ENCODE peak calls at places on chromosomes 1 and 21, in five cellular contexts. One of them, this sample, is unnamed.

GRCh38 chr1:30372792-30373433 is 350.5 kb downstream of the MATN1 start:
- DNase-seq in activated CD4-positive, alpha-beta T cell treated with anti-CD3 and anti-CD28 coated beads, Interleukin-2, amount 10 ng/mL, durations not matched to agents 7 days and 5 days: no peak
- DNase-seq in HCEC 1CT: no peak
- DNase-seq in D721Med: no peak
- DNase-seq in foreskin fibroblast: no peak
- DNase-seq in this sample: no peak

GRCh38 chr1:54806931-54807611 is 5.9 kb upstream of the TTC22 start:
- DNase-seq in foreskin fibroblast: no peak
- DNase-seq in activated CD4-positive, alpha-beta T cell treated with anti-CD3 and anti-CD28 coated beads, Interleukin-2, amount 10 ng/mL, durations not matched to agents 7 days and 5 days: peak
- DNase-seq in D721Med: no peak
- DNase-seq in HCEC 1CT: peak
- DNase-seq in this sample: no peak

GRCh38 chr1:154446292-154446691 is 41.1 kb downstream of the IL6R start:
- DNase-seq in foreskin fibroblast: peak
- DNase-seq in D721Med: no peak
- DNase-seq in activated CD4-positive, alpha-beta T cell treated with anti-CD3 and anti-CD28 coated beads, Interleukin-2, amount 10 ng/mL, durations not matched to agents 7 days and 5 days: no peak
- DNase-seq in HCEC 1CT: peak
- DNase-seq in this sample: no peak

GRCh38 chr21:25967566-25968438 is 202.8 kb downstream of the APP start:
- DNase-seq in foreskin fibroblast: no peak
- DNase-seq in activated CD4-positive, alpha-beta T cell treated with anti-CD3 and anti-CD28 coated beads, Interleukin-2, amount 10 ng/mL, durations not matched to agents 7 days and 5 days: no peak
- DNase-seq in D721Med: no peak
- DNase-seq in HCEC 1CT: no peak
- DNase-seq in this sample: peak

GRCh38 chr1:236853916-236854601 is 59.0 kb downstream of the MTR start:
- DNase-seq in activated CD4-positive, alpha-beta T cell treated with anti-CD3 and anti-CD28 coated beads, Interleukin-2, amount 10 ng/mL, durations not matched to agents 7 days and 5 days: no peak
- DNase-seq in foreskin fibroblast: peak
- DNase-seq in HCEC 1CT: peak
- DNase-seq in D721Med: no peak
- DNase-seq in this sample: no peak

GRCh38 chr1:201022824-201023516 is 544 bp downstream of the KIF21B start:
- DNase-seq in D721Med: no peak
- DNase-seq in foreskin fibroblast: no peak
- DNase-seq in HCEC 1CT: no peak
- DNase-seq in activated CD4-positive, alpha-beta T cell treated with anti-CD3 and anti-CD28 coated beads, Interleukin-2, amount 10 ng/mL, durations not matched to agents 7 days and 5 days: peak
- DNase-seq in this sample: peak

GRCh38 chr1:230090194-230090711 is 23.2 kb downstream of the GALNT2 start:
- DNase-seq in foreskin fibroblast: peak
- DNase-seq in D721Med: no peak
- DNase-seq in HCEC 1CT: peak
- DNase-seq in activated CD4-positive, alpha-beta T cell treated with anti-CD3 and anti-CD28 coated beads, Interleukin-2, amount 10 ng/mL, durations not matched to agents 7 days and 5 days: no peak
- DNase-seq in this sample: no peak

GRCh38 chr1:42817976-42818375 is 779 bp upstream of the SVBP start:
- DNase-seq in D721Med: no peak
- DNase-seq in foreskin fibroblast: no peak
- DNase-seq in activated CD4-positive, alpha-beta T cell treated with anti-CD3 and anti-CD28 coated beads, Interleukin-2, amount 10 ng/mL, durations not matched to agents 7 days and 5 days: no peak
- DNase-seq in HCEC 1CT: no peak
- DNase-seq in this sample: no peak

GRCh38 chr1:13651279-13651678 is 48.7 kb upstream of the PRDM2 start:
- DNase-seq in activated CD4-positive, alpha-beta T cell treated with anti-CD3 and anti-CD28 coated beads, Interleukin-2, amount 10 ng/mL, durations not matched to agents 7 days and 5 days: no peak
- DNase-seq in foreskin fibroblast: peak
- DNase-seq in D721Med: no peak
- DNase-seq in HCEC 1CT: peak
- DNase-seq in this sample: no peak

GRCh38 chr1:37828410-37829074 is 20.5 kb upstream of the YRDC start:
- DNase-seq in foreskin fibroblast: no peak
- DNase-seq in HCEC 1CT: no peak
- DNase-seq in D721Med: no peak
- DNase-seq in activated CD4-positive, alpha-beta T cell treated with anti-CD3 and anti-CD28 coated beads, Interleukin-2, amount 10 ng/mL, durations not matched to agents 7 days and 5 days: no peak
- DNase-seq in this sample: no peak

GRCh38 chr1:29569971-29570634 is 333.8 kb downstream of the PTPRU start:
- DNase-seq in HCEC 1CT: no peak
- DNase-seq in activated CD4-positive, alpha-beta T cell treated with anti-CD3 and anti-CD28 coated beads, Interleukin-2, amount 10 ng/mL, durations not matched to agents 7 days and 5 days: no peak
- DNase-seq in D721Med: no peak
- DNase-seq in foreskin fibroblast: peak
- DNase-seq in this sample: no peak

GRCh38 chr1:23930861-23931471 is 17.8 kb upstream of the CNR2 start:
- DNase-seq in activated CD4-positive, alpha-beta T cell treated with anti-CD3 and anti-CD28 coated beads, Interleukin-2, amount 10 ng/mL, durations not matched to agents 7 days and 5 days: no peak
- DNase-seq in D721Med: no peak
- DNase-seq in foreskin fibroblast: peak
- DNase-seq in HCEC 1CT: peak
- DNase-seq in this sample: no peak

GRCh38 chr1:184945034-184945433 is 29.3 kb downstream of the NIBAN1 start:
- DNase-seq in HCEC 1CT: no peak
- DNase-seq in activated CD4-positive, alpha-beta T cell treated with anti-CD3 and anti-CD28 coated beads, Interleukin-2, amount 10 ng/mL, durations not matched to agents 7 days and 5 days: no peak
- DNase-seq in foreskin fibroblast: no peak
- DNase-seq in D721Med: no peak
- DNase-seq in this sample: no peak

GRCh38 chr1:84603941-84604830 is 29.9 kb upstream of the CTBS start:
- DNase-seq in D721Med: no peak
- DNase-seq in HCEC 1CT: peak
- DNase-seq in foreskin fibroblast: peak
- DNase-seq in activated CD4-positive, alpha-beta T cell treated with anti-CD3 and anti-CD28 coated beads, Interleukin-2, amount 10 ng/mL, durations not matched to agents 7 days and 5 days: no peak
- DNase-seq in this sample: no peak

GRCh38 chr1:16375521-16376359 is 8.7 kb downstream of the SZRD1 start:
- DNase-seq in foreskin fibroblast: peak
- DNase-seq in HCEC 1CT: peak
- DNase-seq in activated CD4-positive, alpha-beta T cell treated with anti-CD3 and anti-CD28 coated beads, Interleukin-2, amount 10 ng/mL, durations not matched to agents 7 days and 5 days: no peak
- DNase-seq in D721Med: no peak
- DNase-seq in this sample: no peak

GRCh38 chr1:59605761-59606160 is 209.0 kb upstream of the HOOK1 start:
- DNase-seq in activated CD4-positive, alpha-beta T cell treated with anti-CD3 and anti-CD28 coated beads, Interleukin-2, amount 10 ng/mL, durations not matched to agents 7 days and 5 days: no peak
- DNase-seq in HCEC 1CT: peak
- DNase-seq in foreskin fibroblast: no peak
- DNase-seq in D721Med: no peak
- DNase-seq in this sample: no peak

GRCh38 chr1:78301141-78301540 is 189.6 kb upstream of the PTGFR start:
- DNase-seq in activated CD4-positive, alpha-beta T cell treated with anti-CD3 and anti-CD28 coated beads, Interleukin-2, amount 10 ng/mL, durations not matched to agents 7 days and 5 days: no peak
- DNase-seq in HCEC 1CT: no peak
- DNase-seq in D721Med: no peak
- DNase-seq in foreskin fibroblast: no peak
- DNase-seq in this sample: no peak

GRCh38 chr1:218823291-218823900 is 350.3 kb upstream of the LYPLAL1 start:
- DNase-seq in foreskin fibroblast: peak
- DNase-seq in activated CD4-positive, alpha-beta T cell treated with anti-CD3 and anti-CD28 coated beads, Interleukin-2, amount 10 ng/mL, durations not matched to agents 7 days and 5 days: no peak
- DNase-seq in D721Med: no peak
- DNase-seq in HCEC 1CT: peak
- DNase-seq in this sample: no peak

GRCh38 chr1:153532161-153532560 is 3.6 kb downstream of the S100A6 start:
- DNase-seq in HCEC 1CT: peak
- DNase-seq in activated CD4-positive, alpha-beta T cell treated with anti-CD3 and anti-CD28 coated beads, Interleukin-2, amount 10 ng/mL, durations not matched to agents 7 days and 5 days: peak
- DNase-seq in foreskin fibroblast: no peak
- DNase-seq in D721Med: no peak
- DNase-seq in this sample: no peak

GRCh38 chr1:33713058-33713877 is 150.6 kb upstream of the HMGB4 start:
- DNase-seq in D721Med: no peak
- DNase-seq in activated CD4-positive, alpha-beta T cell treated with anti-CD3 and anti-CD28 coated beads, Interleukin-2, amount 10 ng/mL, durations not matched to agents 7 days and 5 days: no peak
- DNase-seq in HCEC 1CT: no peak
- DNase-seq in foreskin fibroblast: no peak
- DNase-seq in this sample: no peak

GRCh38 chr1:94434339-94435092 is 16.3 kb downstream of the ABCD3 start:
- DNase-seq in activated CD4-positive, alpha-beta T cell treated with anti-CD3 and anti-CD28 coated beads, Interleukin-2, amount 10 ng/mL, durations not matched to agents 7 days and 5 days: no peak
- DNase-seq in foreskin fibroblast: no peak
- DNase-seq in D721Med: no peak
- DNase-seq in HCEC 1CT: peak
- DNase-seq in this sample: no peak